ENCODE peak calls at places on chromosomes 13 and 19, in ten cellular contexts. L, J, G, R, D, C, M, T, P and B are unnamed samples.

GRCh38 chr13:67416047-67416925 is 186.2 kb upstream of the PCDH9 start:
- DNase-seq in G (no peak), J (peak), R (peak), P (peak), T (no peak), L (no peak), M (peak), C (no peak), D (no peak), B (no peak)

GRCh38 chr13:98939552-98940306 is 38.1 kb downstream of the DOCK9 start:
- DNase-seq in C (no peak), T (no peak), G (no peak), P (no peak), R (no peak), J (peak), M (peak), L (no peak), D (no peak), B (no peak)

GRCh38 chr19:29945017-29945416 is 3.0 kb downstream of the URI1 start:
- DNase-seq in M (no peak), G (no peak), D (no peak), L (no peak), R (no peak), C (no peak), P (no peak), T (no peak), J (no peak), B (no peak)

GRCh38 chr13:43472980-43473379 is 313.8 kb downstream of the ENOX1 start:
- DNase-seq in P (no peak), R (no peak), M (no peak), G (no peak), L (no peak), C (no peak), J (no peak), D (no peak), T (no peak), B (no peak)

GRCh38 chr13:100363351-100363750 is 225.2 kb downstream of the GGACT start:
- DNase-seq in G (no peak), P (no peak), T (no peak), R (peak), D (no peak), J (peak), L (no peak), C (no peak), M (peak), B (peak)

GRCh38 chr13:101611491-101612475 is 159.3 kb downstream of the ITGBL1 start:
- DNase-seq in R (peak), P (no peak), T (no peak), C (no peak), M (peak), J (no peak), L (no peak), D (no peak), G (no peak), B (no peak)

GRCh38 chr13:95954266-95954665 is 98.9 kb downstream of the UGGT2 start:
- DNase-seq in C (no peak), M (no peak), G (no peak), T (no peak), D (no peak), R (no peak), P (no peak), L (no peak), J (no peak), B (no peak)

GRCh38 chr13:25973085-25973484 is 78.7 kb downstream of the SHISA2 start:
- DNase-seq in M (no peak), C (no peak), P (peak), D (no peak), L (no peak), T (no peak), J (no peak), R (no peak), G (peak), B (peak)

GRCh38 chr13:59352600-59352999 is 811.1 kb downstream of the DIAPH3 start:
- DNase-seq in M (no peak), L (no peak), J (no peak), G (no peak), T (no peak), C (no peak), R (no peak), D (no peak), P (no peak), B (no peak)

GRCh38 chr19:307111-307531 is 15.9 kb upstream of the PLPP2 start:
- DNase-seq in C (no peak), L (no peak), G (no peak), D (no peak), R (no peak), M (no peak), P (no peak), J (no peak), T (no peak), B (no peak)

GRCh38 chr19:708154-709141 is at the start of gene PALM:
- DNase-seq in M (no peak), P (peak), D (no peak), R (no peak), L (no peak), T (no peak), J (peak), G (no peak), C (no peak), B (peak)

GRCh38 chr19:47651691-47652090 is 42.8 kb downstream of the BICRA start:
- DNase-seq in L (no peak), T (no peak), C (no peak), D (no peak), P (peak), M (no peak), G (no peak), R (no peak), J (no peak), B (no peak)

GRCh38 chr13:36807616-36808015 is 11.4 kb upstream of the RFXAP start:
- DNase-seq in C (no peak), R (no peak), J (no peak), P (no peak), T (no peak), D (no peak), L (no peak), G (no peak), M (no peak), B (no peak)

GRCh38 chr13:82356667-82357066 is 1525.6 kb downstream of the SLITRK1 start:
- DNase-seq in G (peak), R (no peak), M (peak), D (no peak), L (no peak), T (no peak), J (peak), P (no peak), C (no peak), B (peak)

GRCh38 chr13:97367016-97367415 is 67.0 kb upstream of the RAP2A start:
- DNase-seq in R (peak), P (no peak), G (no peak), J (peak), M (peak), C (no peak), T (no peak), D (no peak), L (no peak), B (no peak)

GRCh38 chr19:55642153-55643002 is 1.1 kb upstream of the ZNF581 start:
- DNase-seq in C (no peak), T (no peak), R (no peak), J (peak), D (no peak), P (peak), L (no peak), M (no peak), G (no peak), B (no peak)

GRCh38 chr19:21468791-21469190 is 36.6 kb upstream of the ZNF429 start:
- DNase-seq in T (no peak), M (no peak), P (peak), J (no peak), L (no peak), G (no peak), R (no peak), D (no peak), C (no peak), B (no peak)

GRCh38 chr19:16435238-16435911 is 36.4 kb downstream of the EPS15L1 start:
- DNase-seq in T (no peak), M (peak), J (peak), C (no peak), P (no peak), L (peak), G (no peak), D (no peak), R (peak), B (no peak)

GRCh38 chr19:47284324-47284899 is 9.7 kb downstream of the INAFM1 start:
- DNase-seq in D (peak), P (peak), M (peak), T (no peak), G (peak), C (peak), R (peak), J (peak), L (no peak), B (peak)

GRCh38 chr19:13838071-13838942 is 38.6 kb upstream of the NANOS3 start:
- DNase-seq in D (no peak), T (no peak), M (no peak), R (no peak), P (no peak), J (no peak), L (no peak), G (no peak), C (no peak), B (no peak)

GRCh38 chr13:91609353-91609752 is 210.9 kb downstream of the GPC5 start:
- DNase-seq in C (no peak), R (peak), P (no peak), D (no peak), G (no peak), M (no peak), L (no peak), J (peak), T (no peak), B (no peak)

GRCh38 chr19:41753159-41753558 is 2.2 kb upstream of the CEACAM6 start:
- DNase-seq in M (peak), R (peak), T (peak), J (peak), D (peak), C (no peak), L (peak), P (peak), G (no peak), B (peak)

GRCh38 chr13:44932850-44933251 is 56.4 kb downstream of the NUFIP1 start:
- DNase-seq in G (no peak), D (no peak), J (peak), P (peak), R (peak), M (peak), C (no peak), T (no peak), L (no peak), B (no peak)

GRCh38 chr19:7348587-7349230 is at the start of gene ARHGEF18:
- DNase-seq in D (no peak), R (no peak), J (no peak), P (no peak), T (peak), M (no peak), L (no peak), G (no peak), C (no peak), B (no peak)

GRCh38 chr13:99380921-99381645 is 73.9 kb upstream of the GPR183 start:
- DNase-seq in P (peak), G (no peak), R (no peak), J (no peak), D (peak), C (no peak), T (no peak), L (peak), M (no peak), B (no peak)